ENCODE peak calls at places on chromosome X, in six cellular contexts. G, U, V, H, Q and R are unnamed samples.

GRCh38 chrX:41730101-41730500 is 6.1 kb downstream of the GPR82 start:
- DNase-seq in G (no peak), U (no peak), V (no peak), H (no peak), Q (no peak), R (no peak)

GRCh38 chrX:118459494-118459893 is 36.1 kb upstream of the DOCK11 start:
- DNase-seq in G (peak; percentile 46), U (peak; percentile 27), V (no peak), H (peak; percentile 9), Q (no peak), R (no peak)

GRCh38 chrX:96693407-96693806 is 8.8 kb downstream of the DIAPH2 start:
- DNase-seq in G (no peak), U (no peak), V (no peak), H (no peak), Q (no peak), R (no peak)

GRCh38 chrX:136336623-136337022 is 35.9 kb downstream of the ADGRG4 start:
- DNase-seq in G (no peak), U (no peak), V (no peak), H (no peak), Q (no peak), R (no peak)

GRCh38 chrX:133444952-133445831 is 29.9 kb upstream of the GPC4 start:
- DNase-seq in G (peak; percentile 16), U (no peak), V (no peak), H (no peak), Q (no peak), R (no peak)

GRCh38 chrX:66022742-66023725 is 16.8 kb downstream of the VSIG4 start:
- DNase-seq in G (no peak), U (no peak), V (no peak), H (no peak), Q (no peak), R (no peak)

GRCh38 chrX:115533485-115533884 is 27.5 kb upstream of the PLS3 start:
- DNase-seq in G (no peak), U (no peak), V (no peak), H (no peak), Q (no peak), R (no peak)

GRCh38 chrX:35380808-35381700 is 417.1 kb upstream of the MAGEB16 start:
- DNase-seq in G (peak; percentile 16), U (peak; percentile 11), V (no peak), H (peak; percentile 10), Q (no peak), R (no peak)

GRCh38 chrX:30530591-30530990 is 47.0 kb downstream of the TASL start:
- DNase-seq in G (no peak), U (no peak), V (no peak), H (no peak), Q (no peak), R (no peak)

GRCh38 chrX:50638123-50638522 is 167.5 kb upstream of the DGKK start:
- DNase-seq in G (no peak), U (no peak), V (no peak), H (no peak), Q (no peak), R (no peak)

GRCh38 chrX:106898462-106898861 is 4.7 kb downstream of the RIPPLY1 start:
- DNase-seq in G (peak; percentile 67), U (peak; percentile 18), V (no peak), H (no peak), Q (no peak), R (no peak)

GRCh38 chrX:133645251-133645650 is 230.0 kb upstream of the GPC4 start:
- DNase-seq in G (no peak), U (no peak), V (no peak), H (no peak), Q (no peak), R (no peak)

GRCh38 chrX:34877451-34877850 is 65.1 kb upstream of the FAM47B start:
- DNase-seq in G (no peak), U (no peak), V (no peak), H (no peak), Q (no peak), R (no peak)